ENCODE peak calls at places on chromosomes 7 and 10, in seven cellular contexts. V, C, F, U, Q, X and W are unnamed samples.

GRCh38 chr7:106957766-106958165 is 86.7 kb upstream of the PRKAR2B start:
- DNase-seq in U (no peak), V (no peak), Q (no peak), X (no peak), C (no peak), F (no peak), W (no peak)

GRCh38 chr7:150874401-150875198 is 22.3 kb downstream of the AOC1 start:
- DNase-seq in X (no peak), F (no peak), U (no peak), C (no peak), Q (no peak), V (no peak), W (no peak)

GRCh38 chr7:45912972-45913371 is 8.1 kb downstream of the IGFBP3 start:
- DNase-seq in U (no peak), C (no peak), Q (no peak), X (no peak), V (no peak), F (no peak), W (no peak)

GRCh38 chr10:123134058-123134914 is 1.5 kb upstream of the HMX3 start:
- DNase-seq in Q (no peak), X (no peak), C (no peak), F (peak), V (no peak), U (no peak), W (no peak)

GRCh38 chr7:67470256-67470751 is 473.7 kb downstream of the TYW1 start:
- DNase-seq in V (no peak), U (no peak), F (no peak), C (no peak), Q (no peak), X (no peak), W (no peak)

GRCh38 chr7:17133977-17134376 is 164.5 kb upstream of the AHR start:
- DNase-seq in V (no peak), Q (no peak), X (no peak), U (no peak), C (no peak), F (no peak), W (no peak)

GRCh38 chr10:103706760-103707159 is 148.6 kb downstream of the SH3PXD2A start:
- DNase-seq in V (no peak), X (no peak), C (no peak), U (no peak), Q (peak), F (peak), W (no peak)

GRCh38 chr10:4656576-4657194 is 169.3 kb upstream of the AKR1E2 start:
- DNase-seq in C (no peak), U (peak), X (no peak), Q (peak), F (peak), V (peak), W (peak)

GRCh38 chr10:46287846-46288480 is 1.2 kb downstream of the ANTXRL start:
- DNase-seq in F (no peak), V (no peak), X (no peak), Q (no peak), C (no peak), U (no peak), W (no peak)

GRCh38 chr10:79416578-79417255 is 28.7 kb downstream of the ZCCHC24 start:
- DNase-seq in Q (no peak), X (no peak), U (no peak), C (no peak), F (no peak), V (no peak), W (no peak)

GRCh38 chr10:6279540-6280267 is 77.0 kb downstream of the PFKFB3 start:
- DNase-seq in F (peak), U (no peak), C (no peak), Q (no peak), X (no peak), V (peak), W (peak)

GRCh38 chr7:106243893-106244292 is 40.9 kb downstream of the NAMPT start:
- DNase-seq in F (no peak), C (no peak), X (no peak), V (no peak), Q (no peak), U (no peak), W (no peak)

GRCh38 chr7:112573302-112574039 is 92.7 kb downstream of the LSMEM1 start:
- DNase-seq in F (peak), V (no peak), C (no peak), U (peak), Q (no peak), X (no peak), W (no peak)

GRCh38 chr10:126844406-126844805 is 60.8 kb upstream of the DOCK1 start:
- DNase-seq in Q (no peak), X (no peak), U (no peak), V (peak), F (no peak), C (no peak), W (no peak)

GRCh38 chr10:126618466-126618865 is 52.0 kb downstream of the C10orf90 start:
- DNase-seq in Q (no peak), F (no peak), U (no peak), X (no peak), C (no peak), V (no peak), W (no peak)

GRCh38 chr10:107553470-107553869 is 389.0 kb upstream of the SORCS1 start:
- DNase-seq in C (peak), V (no peak), Q (no peak), X (no peak), U (no peak), F (no peak), W (no peak)

GRCh38 chr7:80859272-80859970 is 59.4 kb downstream of the SEMA3C start:
- DNase-seq in Q (no peak), F (no peak), C (no peak), V (no peak), U (no peak), X (no peak), W (no peak)

GRCh38 chr10:6176691-6177231 is 26.0 kb upstream of the PFKFB3 start:
- DNase-seq in C (no peak), U (no peak), Q (peak), V (no peak), F (no peak), X (no peak), W (no peak)

GRCh38 chr7:100895956-100896742 is 461 bp upstream of the ACHE start:
- DNase-seq in U (peak), Q (peak), F (peak), V (no peak), X (no peak), C (no peak), W (no peak)

GRCh38 chr10:75497997-75498797 is 66.8 kb downstream of the LRMDA start:
- DNase-seq in V (no peak), C (no peak), X (no peak), U (no peak), Q (no peak), F (no peak), W (peak)

GRCh38 chr10:132266594-132267161 is 41.1 kb downstream of the STK32C start:
- DNase-seq in X (no peak), V (no peak), Q (no peak), F (no peak), U (no peak), C (no peak), W (no peak)

GRCh38 chr10:34489973-34490372 is 325.1 kb downstream of the PARD3 start:
- DNase-seq in C (no peak), F (no peak), Q (no peak), V (peak), X (no peak), U (no peak), W (peak)

GRCh38 chr7:130904031-130904757 is 170.2 kb upstream of the KLF14 start:
- DNase-seq in C (no peak), U (peak), X (peak), F (no peak), Q (no peak), V (peak), W (peak)

GRCh38 chr7:41570766-41571165 is 132.1 kb downstream of the INHBA start:
- DNase-seq in Q (no peak), X (no peak), F (no peak), U (no peak), V (no peak), C (no peak), W (no peak)

GRCh38 chr7:30755384-30756154 is 3.6 kb downstream of the INMT start:
- DNase-seq in V (no peak), F (no peak), Q (peak), C (no peak), U (no peak), X (no peak), W (no peak)

GRCh38 chr7:151384776-151385625 is 24.8 kb downstream of the WDR86 start:
- DNase-seq in U (no peak), F (no peak), Q (no peak), V (no peak), C (no peak), X (no peak), W (no peak)

GRCh38 chr10:62541811-62542210 is 167.6 kb downstream of the ZNF365 start:
- DNase-seq in X (no peak), U (no peak), C (no peak), F (no peak), V (no peak), Q (no peak), W (no peak)

GRCh38 chr10:98321203-98321780 is 53.3 kb upstream of the LOXL4 start:
- DNase-seq in Q (no peak), F (peak), V (no peak), X (no peak), C (no peak), U (no peak), W (no peak)

GRCh38 chr7:1940402-1940786 is 270.3 kb downstream of the ELFN1 start:
- DNase-seq in Q (no peak), F (no peak), X (no peak), U (peak), C (peak), V (no peak), W (no peak)

GRCh38 chr10:84076540-84077195 is 62.6 kb upstream of the GHITM start:
- DNase-seq in Q (no peak), V (no peak), C (no peak), U (peak), X (no peak), F (peak), W (no peak)
- TF ChIP-seq REST in Q (no peak), V (no peak), C (no peak), U (no peak), X (no peak), F (no peak), W (no peak)

GRCh38 chr10:122054046-122055025 is 65.4 kb downstream of the TACC2 start:
- DNase-seq in F (peak), C (no peak), X (no peak), V (peak), Q (no peak), U (peak), W (peak)
- H3K4me3 ChIP-seq in F (no peak), C (no peak), X (no peak), V (no peak), Q (peak), U (no peak), W (no peak)

GRCh38 chr10:86824151-86824550 is 67.7 kb downstream of the BMPR1A start:
- DNase-seq in V (no peak), Q (no peak), F (peak), X (no peak), U (no peak), C (no peak), W (no peak)
- TF ChIP-seq REST in V (no peak), Q (no peak), F (no peak), X (no peak), U (no peak), C (no peak), W (no peak)

GRCh38 chr7:75968012-75968411 is 26.4 kb downstream of the TMEM120A start:
- DNase-seq in Q (no peak), U (no peak), C (no peak), X (no peak), V (no peak), F (no peak), W (no peak)
- H3K4me3 ChIP-seq in Q (no peak), U (no peak), C (no peak), X (no peak), V (no peak), F (no peak), W (no peak)

GRCh38 chr10:17214991-17215781 is 12.9 kb upstream of the VIM start:
- DNase-seq in Q (no peak), X (no peak), U (no peak), V (no peak), C (no peak), F (no peak), W (peak)
- TF ChIP-seq REST in Q (no peak), X (no peak), U (no peak), V (no peak), C (no peak), F (no peak), W (no peak)

GRCh38 chr10:117546630-117547300 is 4.2 kb downstream of the EMX2 start:
- DNase-seq in V (no peak), U (no peak), Q (no peak), X (no peak), C (no peak), F (peak), W (no peak)

GRCh38 chr10:117548191-117548668 is 5.7 kb downstream of the EMX2 start:
- DNase-seq in V (no peak), X (no peak), Q (no peak), U (no peak), C (no peak), F (peak), W (no peak)

GRCh38 chr10:117546020-117546629 is 3.6 kb downstream of the EMX2 start:
- DNase-seq in C (no peak), V (no peak), X (no peak), U (no peak), Q (no peak), F (peak), W (no peak)

GRCh38 chr10:117549100-117549499 is 6.6 kb downstream of the EMX2 start:
- DNase-seq in C (no peak), X (no peak), V (no peak), U (no peak), F (no peak), Q (no peak), W (no peak)

GRCh38 chr10:117547301-117548153 is 5.0 kb downstream of the EMX2 start:
- DNase-seq in U (no peak), F (peak), C (no peak), V (no peak), Q (no peak), X (no peak), W (no peak)
- H3K4me3 ChIP-seq in U (no peak), F (peak), C (no peak), V (no peak), Q (no peak), X (no peak), W (no peak)